ENCODE peak calls at places on chromosomes 5 and 9, in four cellular contexts. F is heart left ventricle, C is AG10803, P is fibroblast of mammary gland. O is an unnamed sample.

GRCh38 chr5:38913714-38914113 is 67.9 kb downstream of the OSMR start:
- DNase-seq in C (no peak), P (peak; percentile 15), F (no peak), O (no peak)

GRCh38 chr9:89639961-89640360 is 35.1 kb downstream of the GADD45G start:
- DNase-seq in F (no peak), P (no peak), C (no peak), O (no peak)

GRCh38 chr5:65861830-65862241 is 64.5 kb upstream of the ERBIN start:
- DNase-seq in C (peak; percentile 99), F (no peak), P (peak; percentile 76), O (peak; percentile 78)

GRCh38 chr9:109181284-109181683 is 14.2 kb upstream of the FRRS1L start:
- DNase-seq in P (no peak), F (no peak), C (no peak), O (no peak)

GRCh38 chr5:127002390-127002789 is 28.0 kb downstream of the MARCHF3 start:
- DNase-seq in F (no peak), P (peak; percentile 25), C (peak; percentile 82), O (no peak)

GRCh38 chr5:105752801-105753200 is 1917.9 kb downstream of the EFNA5 start:
- DNase-seq in P (peak; percentile 8), C (no peak), F (no peak), O (peak; percentile 4)

GRCh38 chr5:13251623-13252367 is 692.7 kb downstream of the DNAH5 start:
- DNase-seq in C (no peak), P (no peak), F (no peak), O (peak; percentile 14)

GRCh38 chr9:132216861-132217655 is 55.2 kb downstream of the NTNG2 start:
- DNase-seq in F (no peak), P (no peak), C (no peak), O (no peak)

GRCh38 chr5:150022163-150022540 is 21.6 kb downstream of the HMGXB3 start:
- DNase-seq in C (peak; percentile 92), P (peak; percentile 89), F (peak; percentile 36), O (peak; percentile 98)

GRCh38 chr5:172658869-172659513 is 17.9 kb downstream of the NEURL1B start:
- DNase-seq in C (no peak), F (peak; percentile 62), P (no peak), O (peak; percentile 30)

GRCh38 chr5:65914644-65915196 is 11.7 kb upstream of the ERBIN start:
- DNase-seq in F (no peak), P (no peak), C (no peak), O (no peak)

GRCh38 chr5:95471922-95472321 is 80.8 kb downstream of the FAM81B start:
- DNase-seq in C (peak; percentile 59), P (peak; percentile 41), F (no peak), O (peak; percentile 1)

GRCh38 chr9:20640331-20641187 is 18.3 kb upstream of the MLLT3 start:
- DNase-seq in F (peak; percentile 33), C (no peak), P (peak; percentile 53), O (peak; percentile 89)

GRCh38 chr9:33946779-33947535 is 101.7 kb downstream of the UBAP2 start:
- DNase-seq in C (peak; percentile 99), F (no peak), P (peak; percentile 95), O (peak; percentile 85)
- TF ChIP-seq CTCF in C (no peak), F (no peak), P (no peak), O (no peak)

GRCh38 chr5:116424951-116425350 is 149.7 kb downstream of the SEMA6A start:
- DNase-seq in C (no peak), P (no peak), F (no peak), O (no peak)

GRCh38 chr5:116423091-116423490 is 151.5 kb downstream of the SEMA6A start:
- DNase-seq in C (peak; percentile 2), P (no peak), F (no peak), O (no peak)

GRCh38 chr5:116421080-116421629 is 153.5 kb downstream of the SEMA6A start:
- DNase-seq in F (no peak), C (no peak), P (no peak), O (no peak)

GRCh38 chr5:116424258-116424615 is 150.4 kb downstream of the SEMA6A start:
- DNase-seq in P (no peak), F (no peak), C (no peak), O (no peak)

DNA sequence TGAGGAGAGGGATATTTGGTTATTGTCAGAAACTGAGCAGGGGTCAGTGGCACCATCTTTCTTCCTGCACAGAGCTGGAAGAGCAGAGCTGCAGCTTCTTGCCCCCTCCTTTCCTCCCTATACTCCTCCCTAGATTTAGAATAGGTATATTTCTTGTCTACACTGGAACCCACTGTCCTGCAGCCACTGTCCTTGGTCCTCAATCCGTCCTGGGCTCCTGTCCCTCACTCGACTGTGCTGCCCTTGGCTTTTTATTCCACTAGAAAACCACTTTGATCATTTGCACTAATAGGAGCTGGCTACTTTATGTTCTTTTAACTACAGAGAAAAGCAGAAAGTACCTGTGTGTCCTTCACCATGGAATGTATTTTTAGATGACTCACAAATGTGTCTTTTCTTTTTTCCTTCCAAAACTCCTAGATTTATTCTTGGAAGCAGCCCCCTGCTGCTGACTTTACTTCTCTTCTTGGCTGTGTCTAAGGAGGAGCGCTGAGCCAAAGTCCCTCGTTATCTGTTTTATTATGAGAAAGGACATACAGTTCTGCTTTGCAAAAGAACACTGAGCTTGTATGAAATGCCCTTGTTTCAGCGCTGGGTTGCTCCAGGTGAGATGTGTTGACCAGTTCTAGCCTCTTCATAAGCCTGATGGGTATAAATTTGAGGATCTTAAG is 150.9 kb downstream of the SEMA6A start:
- DNase-seq in C (no peak), F (no peak), P (no peak), O (no peak)
- TF ChIP-seq CTCF in C (no peak), F (no peak), P (no peak), O (no peak)

GRCh38 chr5:139955616-139956283 is 87.3 kb downstream of the NRG2 start:
- DNase-seq in F (no peak), C (no peak), P (no peak), O (peak; percentile 24)
- TF ChIP-seq CTCF in F (no peak), C (no peak), P (no peak), O (no peak)

GRCh38 chr9:82570226-82570625 is 492.7 kb downstream of the RASEF start:
- DNase-seq in C (peak; percentile 8), P (peak; percentile 4), F (no peak), O (peak; percentile 13)
- TF ChIP-seq CTCF in C (peak; percentile 41), P (no peak), F (no peak), O (no peak)

GRCh38 chr9:95193067-95193466 is 124.4 kb downstream of the FANCC start:
- DNase-seq in C (no peak), F (no peak), P (no peak), O (no peak)
- TF ChIP-seq CTCF in C (no peak), F (no peak), P (peak; percentile 15), O (no peak)

GRCh38 chr9:136011703-136012496 is 50.7 kb upstream of the UBAC1 start:
- DNase-seq in P (peak; percentile 77), F (peak; percentile 89), C (peak; percentile 54), O (no peak)
- TF ChIP-seq CTCF in P (no peak), F (no peak), C (no peak), O (no peak)

GRCh38 chr5:31496891-31497290 is 35.0 kb downstream of the DROSHA start:
- DNase-seq in P (no peak), F (no peak), C (no peak), O (no peak)

GRCh38 chr5:31496301-31496700 is 35.6 kb downstream of the DROSHA start:
- DNase-seq in C (peak; percentile 20), P (no peak), F (no peak), O (no peak)

GRCh38 chr5:31500256-31500655 is 31.6 kb downstream of the DROSHA start:
- DNase-seq in C (no peak), P (no peak), F (no peak), O (no peak)

GRCh38 chr5:31492824-31493223 is 39.1 kb downstream of the DROSHA start:
- DNase-seq in C (no peak), F (no peak), P (peak; percentile 12), O (peak; percentile 16)

DNA sequence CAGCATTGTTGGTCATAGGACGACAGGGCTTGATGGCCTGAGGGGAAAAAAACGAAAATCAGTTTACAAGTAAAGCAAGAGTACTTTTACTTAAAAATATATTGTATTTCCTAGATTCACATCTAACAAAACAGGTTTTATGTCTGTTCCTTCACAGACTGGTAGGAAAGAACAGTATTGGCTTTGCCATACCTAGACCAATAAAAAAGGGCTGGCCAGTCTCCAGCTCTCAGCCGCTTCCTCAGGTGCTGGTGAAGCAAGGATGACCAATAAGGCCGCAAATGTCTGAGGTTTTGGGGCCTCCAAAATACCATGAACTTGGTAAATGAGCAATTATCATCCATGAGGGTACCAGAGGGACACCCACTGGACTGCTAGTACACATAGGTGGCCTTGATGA is 36.6 kb downstream of the DROSHA start:
- DNase-seq in P (no peak), C (no peak), F (no peak), O (no peak)
- TF ChIP-seq CTCF in P (no peak), C (no peak), F (no peak), O (no peak)

O was measured in MCF 10A.